ENCODE peak calls at places on chromosomes 3 and 15, in ten cellular contexts. X, M, K, G, F, Q, N, O, L and S are unnamed samples.

GRCh38 chr15:91271565-91272153 is 171.6 kb downstream of the SV2B start:
- DNase-seq in X (peak), M (peak), K (no peak), G (peak), F (peak), Q (no peak), N (peak), O (peak), L (peak), S (peak)

GRCh38 chr3:82103241-82103640 is 341.8 kb upstream of the GBE1 start:
- DNase-seq in X (no peak), M (no peak), K (no peak), G (no peak), F (no peak), Q (no peak), N (no peak), O (no peak), L (peak), S (no peak)

GRCh38 chr3:25820372-25820771 is 30.5 kb downstream of the OXSM start:
- DNase-seq in X (no peak), M (peak), K (no peak), G (no peak), F (no peak), Q (no peak), N (no peak), O (peak), L (no peak), S (peak)

GRCh38 chr3:14925729-14926591 is 21.4 kb upstream of the NR2C2 start:
- DNase-seq in X (no peak), M (peak), K (no peak), G (no peak), F (no peak), Q (no peak), N (peak), O (peak), L (peak), S (peak)

GRCh38 chr3:80241791-80242190 is 474.0 kb upstream of the ROBO1 start:
- DNase-seq in X (no peak), M (no peak), K (no peak), G (no peak), F (no peak), Q (no peak), N (no peak), O (no peak), L (no peak), S (no peak)

GRCh38 chr3:71551286-71551919 is 32.1 kb downstream of the FOXP1 start:
- DNase-seq in X (no peak), M (no peak), K (no peak), G (no peak), F (no peak), Q (no peak), N (no peak), O (peak), L (no peak), S (no peak)

GRCh38 chr3:149468504-149469212 is 5.8 kb upstream of the TM4SF4 start:
- DNase-seq in X (no peak), M (no peak), K (no peak), G (no peak), F (no peak), Q (no peak), N (no peak), O (no peak), L (peak), S (peak)

GRCh38 chr15:29920515-29920914 is 98.2 kb upstream of the TJP1 start:
- DNase-seq in X (no peak), M (no peak), K (no peak), G (no peak), F (no peak), Q (no peak), N (no peak), O (no peak), L (no peak), S (no peak)

GRCh38 chr3:156997351-156997750 is 162.6 kb downstream of the CCNL1 start:
- DNase-seq in X (no peak), M (no peak), K (no peak), G (no peak), F (no peak), Q (no peak), N (no peak), O (peak), L (no peak), S (no peak)

GRCh38 chr3:125684199-125684598 is 88.9 kb upstream of the OSBPL11 start:
- DNase-seq in X (peak), M (no peak), K (no peak), G (no peak), F (no peak), Q (no peak), N (peak), O (no peak), L (peak), S (no peak)
- TF ChIP-seq CTCF in X (no peak), M (peak), K (no peak), G (no peak), F (peak), Q (no peak), N (peak), O (peak), L (peak), S (peak)

GRCh38 chr3:56471771-56472170 is 3.5 kb upstream of the ERC2 start:
- DNase-seq in X (no peak), M (no peak), K (no peak), G (no peak), F (no peak), Q (no peak), N (no peak), O (no peak), L (no peak), S (no peak)

GRCh38 chr3:56467801-56468183 is 475 bp downstream of the ERC2 start:
- DNase-seq in X (no peak), M (no peak), K (no peak), G (no peak), F (no peak), Q (no peak), N (peak), O (no peak), L (no peak), S (no peak)

GRCh38 chr3:56468184-56469106 is at the start of gene ERC2:
- DNase-seq in X (peak), M (no peak), K (no peak), G (no peak), F (peak), Q (no peak), N (peak), O (peak), L (peak), S (no peak)

GRCh38 chr3:56469141-56469540 is 874 bp upstream of the ERC2 start:
- DNase-seq in X (no peak), M (no peak), K (no peak), G (no peak), F (no peak), Q (no peak), N (no peak), O (peak), L (no peak), S (no peak)

DNA sequence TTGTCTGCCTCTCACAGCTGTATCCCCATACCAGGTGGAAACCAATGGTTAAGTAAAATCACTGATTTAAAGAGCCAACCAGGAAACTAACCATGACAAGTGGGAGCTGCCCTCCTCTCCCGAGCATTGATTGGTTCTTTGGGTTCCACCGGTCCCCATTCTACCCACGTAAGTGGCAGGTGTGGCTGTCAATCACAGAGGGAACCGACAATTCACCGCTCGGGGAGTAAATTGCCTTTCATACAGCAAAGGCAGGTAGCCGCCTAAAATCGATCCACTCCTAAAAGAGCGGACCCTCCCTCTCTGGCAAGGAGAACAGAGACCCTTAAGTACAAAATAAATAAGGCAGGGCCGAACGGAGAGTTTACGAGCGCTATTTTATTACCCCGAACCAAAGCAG is 1.2 kb downstream of the ERC2 start:
- DNase-seq in X (peak), M (no peak), K (no peak), G (no peak), F (peak), Q (no peak), N (peak), O (peak), L (peak), S (peak)
- H3K4me3 ChIP-seq in X (peak), M (no peak), K (peak), G (no peak), F (peak), Q (peak), N (peak), O (peak), L (peak), S (no peak)

GRCh38 chr3:905217-905616 is 187.6 kb upstream of the CNTN6 start:
- DNase-seq in X (no peak), M (no peak), K (no peak), G (no peak), F (no peak), Q (no peak), N (no peak), O (no peak), L (no peak), S (no peak)

GRCh38 chr3:906739-907138 is 186.1 kb upstream of the CNTN6 start:
- DNase-seq in X (no peak), M (no peak), K (no peak), G (no peak), F (no peak), Q (no peak), N (no peak), O (no peak), L (no peak), S (no peak)

GRCh38 chr3:908839-909238 is 184.0 kb upstream of the CNTN6 start:
- DNase-seq in X (no peak), M (no peak), K (no peak), G (no peak), F (no peak), Q (no peak), N (peak), O (no peak), L (no peak), S (no peak)
- TF ChIP-seq CTCF in X (no peak), M (no peak), K (no peak), G (no peak), F (no peak), Q (no peak), N (no peak), O (peak), L (no peak), S (no peak)

DNA sequence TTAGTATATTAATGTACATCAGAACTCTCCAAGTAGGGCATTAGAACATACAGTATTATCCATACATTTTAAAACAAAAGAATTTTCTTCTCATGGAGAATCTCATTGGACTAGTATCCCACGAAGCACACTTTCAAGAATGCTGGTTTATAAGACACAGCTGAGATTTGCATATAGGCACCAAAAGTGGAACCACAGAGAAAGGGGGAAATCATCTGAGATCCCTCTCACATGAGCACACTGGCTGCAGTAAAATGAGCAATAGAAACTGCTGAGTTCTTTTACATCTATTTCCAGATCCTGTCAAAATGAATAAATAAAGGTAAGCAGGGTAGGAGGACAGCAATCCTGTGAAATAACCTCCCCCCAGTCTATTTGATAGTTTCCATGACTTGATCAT is 665.3 kb downstream of the FHIT start:
- DNase-seq in X (no peak), M (no peak), K (no peak), G (no peak), F (no peak), Q (no peak), N (no peak), O (no peak), L (no peak), S (peak)
- H3K4me3 ChIP-seq in X (no peak), M (no peak), K (no peak), G (no peak), F (no peak), Q (no peak), N (no peak), O (no peak), L (no peak), S (no peak)

GRCh38 chr15:66405605-66406004 is 18.9 kb downstream of the MAP2K1 start:
- DNase-seq in X (no peak), M (no peak), K (no peak), G (no peak), F (no peak), Q (no peak), N (no peak), O (peak), L (no peak), S (no peak)

GRCh38 chr15:66404122-66404521 is 17.4 kb downstream of the MAP2K1 start:
- DNase-seq in X (no peak), M (no peak), K (no peak), G (no peak), F (no peak), Q (no peak), N (no peak), O (no peak), L (no peak), S (no peak)

GRCh38 chr15:66405007-66405406 is 18.3 kb downstream of the MAP2K1 start:
- DNase-seq in X (no peak), M (no peak), K (no peak), G (no peak), F (no peak), Q (no peak), N (no peak), O (no peak), L (no peak), S (no peak)

GRCh38 chr15:66403323-66403722 is 16.6 kb downstream of the MAP2K1 start:
- DNase-seq in X (no peak), M (no peak), K (no peak), G (no peak), F (no peak), Q (no peak), N (no peak), O (no peak), L (no peak), S (peak)

GRCh38 chr15:66404532-66404931 is 17.8 kb downstream of the MAP2K1 start:
- DNase-seq in X (no peak), M (no peak), K (no peak), G (no peak), F (no peak), Q (no peak), N (peak), O (no peak), L (no peak), S (no peak)
- TF ChIP-seq CTCF in X (no peak), M (no peak), K (no peak), G (no peak), F (no peak), Q (no peak), N (no peak), O (no peak), L (no peak), S (no peak)

GRCh38 chr3:113054552-113054951 is 63.8 kb downstream of the GTPBP8 start:
- DNase-seq in X (no peak), M (peak), K (no peak), G (no peak), F (no peak), Q (no peak), N (no peak), O (peak), L (no peak), S (no peak)

GRCh38 chr3:113055201-113055600 is 64.4 kb downstream of the GTPBP8 start:
- DNase-seq in X (no peak), M (no peak), K (no peak), G (no peak), F (no peak), Q (no peak), N (no peak), O (no peak), L (no peak), S (no peak)

GRCh38 chr3:113051827-113052226 is 61.0 kb downstream of the GTPBP8 start:
- DNase-seq in X (peak), M (no peak), K (no peak), G (no peak), F (no peak), Q (no peak), N (no peak), O (peak), L (no peak), S (no peak)

GRCh38 chr3:113053169-113053568 is 62.4 kb downstream of the GTPBP8 start:
- DNase-seq in X (no peak), M (no peak), K (no peak), G (no peak), F (no peak), Q (no peak), N (no peak), O (no peak), L (no peak), S (no peak)

GRCh38 chr3:113051222-113051804 is 60.5 kb downstream of the GTPBP8 start:
- DNase-seq in X (peak), M (peak), K (peak), G (peak), F (peak), Q (peak), N (peak), O (peak), L (peak), S (peak)
- H3K4me3 ChIP-seq in X (peak), M (no peak), K (no peak), G (no peak), F (no peak), Q (peak), N (no peak), O (no peak), L (no peak), S (no peak)

GRCh38 chr3:136456196-136456595 is 206.1 kb downstream of the PCCB start:
- DNase-seq in X (no peak), M (no peak), K (no peak), G (no peak), F (no peak), Q (no peak), N (no peak), O (no peak), L (no peak), S (no peak)
- TF ChIP-seq CTCF in X (no peak), M (no peak), K (no peak), G (no peak), F (no peak), Q (no peak), N (no peak), O (no peak), L (no peak), S (no peak)

GRCh38 chr3:193520738-193521137 is 34.0 kb downstream of the ATP13A4 start:
- DNase-seq in X (no peak), M (no peak), K (no peak), G (no peak), F (no peak), Q (no peak), N (no peak), O (no peak), L (no peak), S (no peak)
- H3K4me3 ChIP-seq in X (no peak), M (no peak), K (no peak), G (no peak), F (no peak), Q (no peak), N (no peak), O (no peak), L (no peak), S (no peak)